ENCODE peak calls at places on chromosome 9, in six cellular contexts. C is HuH-7.5; B is PC-3; E is hypothalamus; F is activated naive CD8-positive, alpha-beta T cell treated with anti-CD3 and anti-CD28 coated beads for 36 hours; T is activated T-helper 1 cell treated with anti-CD3 and anti-CD28 coated beads, Interleukin-2, amount 50 U/mL, for 16 hours. W is an unnamed sample.

GRCh38 chr9:98091735-98092632 is 27.0 kb downstream of the TRIM14 start:
- DNase-seq in C (no peak), B (no peak), E (no peak), F (no peak), T (no peak), W (no peak)

GRCh38 chr9:114034663-114035062 is 43.4 kb downstream of the AMBP start:
- DNase-seq in C (no peak), B (no peak), E (no peak), F (no peak), T (no peak), W (no peak)

GRCh38 chr9:69215774-69216482 is 41.9 kb downstream of the TJP2 start:
- DNase-seq in C (no peak), B (no peak), E (no peak), F (no peak), T (no peak), W (no peak)

GRCh38 chr9:89319015-89319905 is 960 bp downstream of the SECISBP2 start:
- DNase-seq in C (no peak), B (no peak), E (no peak), F (no peak), T (no peak), W (no peak)

GRCh38 chr9:8261737-8262136 is 462.2 kb upstream of the DMAC1 start:
- DNase-seq in C (no peak), B (no peak), E (no peak), F (no peak), T (no peak), W (no peak)

GRCh38 chr9:129656795-129657390 is 8.6 kb upstream of the PRRX2 start:
- DNase-seq in C (no peak), B (peak), E (no peak), F (no peak), T (no peak), W (no peak)

GRCh38 chr9:81456431-81456970 is 232.8 kb downstream of the TLE1 start:
- DNase-seq in C (no peak), B (peak), E (no peak), F (no peak), T (no peak), W (no peak)

GRCh38 chr9:109455861-109456260 is 42.2 kb downstream of the PTPN3 start:
- DNase-seq in C (no peak), B (no peak), E (no peak), F (no peak), T (no peak), W (no peak)

GRCh38 chr9:131188986-131189385 is 63.6 kb downstream of the NUP214 start:
- DNase-seq in C (no peak), B (no peak), E (no peak), F (no peak), T (no peak), W (no peak)

GRCh38 chr9:98730914-98731313 is 22.2 kb upstream of the GABBR2 start:
- DNase-seq in C (no peak), B (no peak), E (no peak), F (no peak), T (no peak), W (no peak)

GRCh38 chr9:132210472-132211145 is 48.8 kb downstream of the NTNG2 start:
- DNase-seq in C (no peak), B (peak), E (no peak), F (no peak), T (no peak), W (no peak)

GRCh38 chr9:126675147-126675467 is 61.4 kb downstream of the LMX1B start:
- DNase-seq in C (no peak), B (no peak), E (no peak), F (no peak), T (no peak), W (no peak)

GRCh38 chr9:91842358-91842757 is 107.7 kb downstream of the ROR2 start:
- DNase-seq in C (no peak), B (no peak), E (no peak), F (no peak), T (no peak), W (no peak)